ENCODE peak calls at places on chromosomes 12 and 14, in ten cellular contexts. E is ecto neural progenitor cell, Y is hypothalamus, T is RPMI7951, Q is transverse colon, G is germinal center, O is RWPE1, J is uterus, L is non-pigmented ciliary epithelial cell, D is GF-D8. S is an unnamed sample.

GRCh38 chr14:91911474-91912032 is 35.9 kb downstream of the FBLN5 start:
- DNase-seq in O (peak; percentile 54), L (no peak), Y (no peak), Q (peak; percentile 37), J (no peak), E (no peak), D (no peak), G (peak; percentile 50), T (peak; percentile 24), S (peak; percentile 26)

GRCh38 chr12:81502912-81503695 is 256.0 kb downstream of the PPFIA2 start:
- DNase-seq in D (no peak), J (no peak), G (no peak), L (peak; percentile 87), Q (no peak), O (no peak), T (peak; percentile 24), E (no peak), Y (no peak), S (no peak)

GRCh38 chr12:3295648-3296408 is 195.2 kb upstream of the PRMT8 start:
- DNase-seq in G (no peak), L (no peak), J (no peak), Q (no peak), T (peak; percentile 26), D (no peak), O (no peak), E (no peak), Y (no peak), S (no peak)

GRCh38 chr12:16506394-16506793 is 99.6 kb downstream of the LMO3 start:
- DNase-seq in D (no peak), T (no peak), Y (no peak), J (no peak), O (no peak), G (no peak), E (no peak), Q (no peak), L (no peak), S (no peak)

GRCh38 chr14:48771717-48772116 is 814.5 kb downstream of the RPS29 start:
- DNase-seq in Q (no peak), T (peak; percentile 29), D (no peak), G (no peak), O (no peak), J (no peak), Y (no peak), L (no peak), E (no peak), S (no peak)

GRCh38 chr14:103520269-103520656 is 2.4 kb downstream of the CKB start:
- DNase-seq in Q (no peak), G (peak; percentile 26), E (no peak), T (no peak), Y (no peak), O (no peak), J (no peak), L (no peak), D (no peak), S (no peak)

GRCh38 chr14:100882991-100883788 is 20.3 kb downstream of the RTL1 start:
- DNase-seq in E (no peak), D (no peak), J (no peak), O (no peak), T (no peak), Y (no peak), Q (no peak), L (no peak), G (no peak), S (no peak)

GRCh38 chr14:94887591-94887990 is 117.7 kb upstream of the GSC start:
- DNase-seq in Y (no peak), J (no peak), D (no peak), G (no peak), E (no peak), L (no peak), T (no peak), Q (no peak), O (no peak), S (no peak)

GRCh38 chr14:49861581-49861922 is 9.0 kb upstream of the NEMF start:
- DNase-seq in E (no peak), Q (peak; percentile 73), L (peak; percentile 40), Y (no peak), O (no peak), T (peak; percentile 83), J (peak; percentile 75), G (peak; percentile 36), D (peak; percentile 54), S (peak; percentile 32)

GRCh38 chr14:59332727-59333126 is 132.5 kb downstream of the GPR135 start:
- DNase-seq in Y (no peak), T (peak; percentile 51), D (no peak), L (peak; percentile 85), E (no peak), G (no peak), O (no peak), Q (no peak), J (no peak), S (no peak)

S was measured in central memory CD8-positive, alpha-beta T cell.